ENCODE peak calls at places on chromosomes 7 and 10, in six cellular contexts. Y is K562, M is GM12891, E is HepG2, J is GM12878, H is H1. R is an unnamed sample.

GRCh38 chr7:43572516-43573049 is 10.3 kb upstream of the STK17A start:
- DNase-seq in M (no peak), Y (peak; percentile 64), E (no peak), H (no peak), J (no peak), R (no peak)

GRCh38 chr7:35909870-35910357 is 109.1 kb downstream of the SEPTIN7 start:
- DNase-seq in J (no peak), Y (no peak), H (no peak), M (no peak), E (no peak), R (no peak)

GRCh38 chr10:103816431-103816830 is 38.9 kb downstream of the SH3PXD2A start:
- DNase-seq in M (no peak), E (no peak), Y (no peak), J (no peak), H (no peak), R (no peak)

GRCh38 chr10:33858326-33858725 is 523.9 kb upstream of the NRP1 start:
- DNase-seq in Y (no peak), H (no peak), J (no peak), E (no peak), M (no peak), R (no peak)

GRCh38 chr10:51074238-51075028 is at the start of gene PRKG1:
- DNase-seq in H (peak; percentile 85), E (peak; percentile 5), J (no peak), M (peak; percentile 12), Y (no peak), R (peak; percentile 5)

GRCh38 chr10:118873738-118874105 is 119.0 kb upstream of the CACUL1 start:
- DNase-seq in H (no peak), Y (no peak), J (no peak), M (no peak), E (no peak), R (no peak)

GRCh38 chr7:2193575-2194305 is 39.0 kb downstream of the MAD1L1 start:
- DNase-seq in E (no peak), Y (no peak), M (no peak), J (no peak), H (no peak), R (no peak)

GRCh38 chr7:68619476-68619875 is 978.8 kb upstream of the AUTS2 start:
- DNase-seq in Y (no peak), H (no peak), J (no peak), M (no peak), E (no peak), R (no peak)

GRCh38 chr7:82018226-82018625 is 248.4 kb upstream of the HGF start:
- DNase-seq in H (no peak), Y (no peak), M (no peak), J (no peak), E (no peak), R (no peak)

GRCh38 chr10:42975005-42975493 is 101.8 kb upstream of the RET start:
- DNase-seq in H (no peak), E (no peak), J (no peak), M (no peak), Y (no peak), R (no peak)

GRCh38 chr7:47370461-47371042 is 211.4 kb downstream of the TNS3 start:
- DNase-seq in M (no peak), Y (no peak), H (no peak), E (no peak), J (no peak), R (no peak)

GRCh38 chr7:127586346-127586745 is 950 bp upstream of the GCC1 start:
- DNase-seq in E (no peak), H (no peak), J (no peak), M (no peak), Y (no peak), R (no peak)

GRCh38 chr10:129936923-129937300 is 27.2 kb downstream of the EBF3 start:
- DNase-seq in J (no peak), H (no peak), Y (no peak), M (no peak), E (no peak), R (no peak)

GRCh38 chr7:70698219-70698832 is 433.6 kb upstream of the GALNT17 start:
- DNase-seq in E (peak; percentile 38), Y (peak; percentile 68), M (no peak), H (no peak), J (no peak), R (no peak)

GRCh38 chr7:99021941-99022560 is 121.9 kb downstream of the SMURF1 start:
- DNase-seq in H (no peak), E (no peak), J (no peak), Y (no peak), M (no peak), R (no peak)

GRCh38 chr10:48798486-48799254 is 114.0 kb downstream of the WDFY4 start:
- DNase-seq in E (no peak), J (no peak), Y (no peak), M (no peak), H (no peak), R (no peak)

GRCh38 chr7:134757938-134758337 is 21.5 kb upstream of the CALD1 start:
- DNase-seq in H (no peak), E (no peak), M (no peak), J (no peak), Y (no peak), R (no peak)

GRCh38 chr10:125060851-125061556 is 99.4 kb downstream of the CTBP2 start:
- DNase-seq in J (no peak), H (peak; percentile 85), E (peak; percentile 35), Y (no peak), M (no peak), R (no peak)

GRCh38 chr10:97061423-97061822 is 124.3 kb downstream of the SLIT1 start:
- DNase-seq in Y (no peak), H (no peak), M (no peak), E (no peak), J (no peak), R (no peak)

GRCh38 chr7:137005873-137006272 is 137.4 kb downstream of the CHRM2 start:
- DNase-seq in M (no peak), J (no peak), H (no peak), E (no peak), Y (no peak), R (no peak)

GRCh38 chr7:137007001-137007725 is 138.7 kb downstream of the CHRM2 start:
- DNase-seq in Y (no peak), M (no peak), H (no peak), J (no peak), E (no peak), R (no peak)

GRCh38 chr7:137003606-137004005 is 135.2 kb downstream of the CHRM2 start:
- DNase-seq in H (no peak), E (no peak), J (no peak), M (no peak), Y (no peak), R (no peak)

GRCh38 chr7:137009404-137009803 is 141.0 kb downstream of the CHRM2 start:
- DNase-seq in Y (no peak), H (no peak), E (no peak), J (no peak), M (no peak), R (no peak)

GRCh38 chr7:137006293-137006692 is 137.8 kb downstream of the CHRM2 start:
- DNase-seq in E (no peak), Y (no peak), M (no peak), J (no peak), H (no peak), R (no peak)
- TF ChIP-seq TAF1 in E (no peak), Y (no peak), M (no peak), J (no peak), H (no peak), R (no peak)

DNA sequence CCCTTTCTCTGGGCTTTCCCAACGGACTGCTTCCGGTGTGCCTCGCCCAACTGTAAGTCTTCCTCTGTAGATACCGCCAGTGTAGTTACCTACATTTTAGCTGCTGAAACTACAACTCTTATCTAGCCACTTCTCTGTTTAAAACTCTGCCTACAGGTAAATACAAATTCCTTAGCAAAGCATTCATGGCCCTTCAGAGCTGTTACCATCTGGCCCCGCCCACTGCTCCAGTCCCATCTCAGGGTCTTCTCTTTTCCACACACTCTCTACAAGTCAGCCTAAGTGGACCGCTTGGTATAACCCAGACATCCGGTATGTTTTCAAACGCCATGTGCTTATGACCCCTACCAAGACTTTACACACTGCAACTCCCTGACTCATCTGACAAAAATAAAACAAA is 41.0 kb upstream of the LAMB4 start:
- DNase-seq in J (no peak), H (no peak), E (no peak), M (no peak), Y (no peak), R (no peak)
- TF ChIP-seq POLR2A in J (no peak), H (no peak), E (no peak), M (no peak), Y (no peak), R (no peak)

DNA sequence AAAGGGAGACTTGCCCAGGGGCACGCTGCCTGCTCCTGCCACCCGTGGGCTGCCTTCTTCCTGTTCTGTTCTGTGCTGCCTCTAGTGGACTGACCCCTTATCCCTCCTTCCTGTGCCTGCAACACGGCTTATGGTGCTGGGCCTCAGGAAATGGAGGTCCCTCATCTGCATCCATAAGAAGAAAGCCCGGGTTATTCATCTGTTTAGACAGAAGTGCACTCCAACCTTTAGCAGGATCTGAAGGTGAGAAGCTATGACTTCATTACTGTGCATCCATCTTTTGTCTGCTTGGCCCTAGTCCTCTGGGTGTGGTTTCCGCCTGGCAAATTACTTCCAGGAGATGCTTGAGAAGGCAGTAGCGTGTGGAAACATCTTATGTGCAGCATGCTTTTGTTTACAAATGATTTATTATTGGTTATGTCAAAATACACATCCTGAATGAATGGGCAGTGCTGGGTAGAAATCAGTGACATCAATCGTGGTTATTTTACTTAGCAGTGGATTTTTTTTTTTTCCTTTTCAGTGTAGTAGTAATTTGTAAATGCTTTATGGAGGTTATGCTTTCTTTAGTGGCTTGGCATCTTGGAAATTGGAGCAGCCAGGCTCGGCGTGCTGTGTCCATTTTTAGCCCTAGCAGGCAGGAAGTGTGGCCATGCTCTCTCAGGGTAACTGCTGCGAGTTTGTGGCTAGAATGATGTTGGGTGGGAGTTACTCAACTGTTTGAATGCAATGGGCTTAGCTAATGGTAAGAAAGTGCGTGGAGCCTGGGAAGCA is 12.7 kb downstream of the PTPRE start:
- DNase-seq in H (peak; percentile 44), E (no peak), M (no peak), Y (no peak), J (no peak), R (no peak)
- TF ChIP-seq TAF1 in H (no peak), E (no peak), M (no peak), Y (no peak), J (no peak), R (no peak)

GRCh38 chr7:79124331-79124730 is 329.1 kb downstream of the MAGI2 start:
- DNase-seq in H (no peak), J (no peak), E (peak; percentile 26), Y (no peak), M (no peak), R (no peak)
- TF ChIP-seq POLR2A in H (no peak), J (no peak), E (no peak), Y (no peak), M (no peak), R (no peak)

DNA sequence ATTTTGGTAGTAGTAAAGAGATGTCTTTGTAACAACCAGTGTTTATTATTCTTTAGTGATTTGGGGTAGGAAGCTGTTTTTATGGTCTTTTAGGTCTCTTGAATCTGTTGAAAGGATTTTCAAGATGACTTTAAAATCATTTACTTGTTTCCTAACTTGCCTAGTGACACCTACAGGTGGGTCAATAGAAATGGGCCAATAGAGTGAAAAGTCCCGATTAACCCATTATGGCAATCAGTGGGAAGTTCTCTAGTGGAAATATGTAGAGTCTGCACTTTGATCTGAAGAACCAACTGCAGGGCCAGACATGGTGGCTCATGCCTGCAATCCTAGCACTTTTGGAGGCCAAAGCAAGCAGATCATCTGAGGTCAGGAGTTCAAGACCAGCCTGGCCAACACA is 374.7 kb upstream of the BMPER start:
- DNase-seq in J (no peak), E (no peak), M (no peak), Y (no peak), H (no peak), R (no peak)
- TF ChIP-seq TAF1 in J (no peak), E (no peak), M (no peak), Y (no peak), H (no peak), R (no peak)

R was measured in GM12892.